ENCODE peak calls at places on chromosomes 3 and 15, in eight cellular contexts. J, U, D, K, W, I, Y and V are unnamed samples. For H3K36me3, the result is how much of the 10 kb centered on the place peaks cover.

GRCh38 chr3:39216176-39216790 is 23.9 kb upstream of the XIRP1 start:
- DNase-seq in D (peak), U (no peak), W (peak), I (no peak), K (no peak), J (no peak), Y (no peak), V (no peak)

GRCh38 chr3:191345334-191345733 is 15.0 kb upstream of the UTS2B start:
- DNase-seq in D (no peak), U (no peak), W (no peak), J (no peak), I (no peak), K (no peak), Y (no peak), V (no peak)

GRCh38 chr15:90268415-90268814 is 2.9 kb downstream of the NGRN start:
- DNase-seq in J (no peak), I (no peak), U (peak), Y (no peak), W (no peak), K (no peak), D (no peak), V (no peak)

GRCh38 chr3:76645724-76646123 is 394.2 kb upstream of the ROBO2 start:
- DNase-seq in Y (no peak), W (no peak), D (no peak), J (no peak), U (no peak), K (no peak), I (no peak), V (no peak)

GRCh38 chr3:185534511-185534910 is 17.9 kb downstream of the LIPH start:
- DNase-seq in U (no peak), Y (no peak), K (no peak), W (no peak), I (no peak), D (no peak), J (no peak), V (no peak)

GRCh38 chr15:31302778-31303433 is 23.7 kb upstream of the KLF13 start:
- DNase-seq in J (peak), D (no peak), W (peak), I (peak), U (no peak), Y (no peak), K (no peak), V (no peak)

GRCh38 chr3:89049119-89049518 is 58.3 kb upstream of the EPHA3 start:
- DNase-seq in W (no peak), J (no peak), D (no peak), U (no peak), I (peak), Y (no peak), K (no peak), V (no peak)

GRCh38 chr15:82143390-82144047 is 97.7 kb upstream of the MEX3B start:
- DNase-seq in W (no peak), U (no peak), D (no peak), Y (no peak), J (no peak), I (no peak), K (no peak), V (no peak)

GRCh38 chr15:23035964-23036566 is 3.3 kb downstream of the TUBGCP5 start:
- DNase-seq in J (no peak), K (no peak), D (peak), I (peak), W (no peak), U (peak), Y (peak), V (no peak)

GRCh38 chr3:187737401-187738088 is 7.7 kb downstream of the BCL6 start:
- DNase-seq in J (peak), U (peak), I (peak), D (peak), Y (peak), K (peak), W (peak), V (peak)

GRCh38 chr15:67750371-67750770 is 74.9 kb upstream of the SKOR1 start:
- DNase-seq in K (no peak), W (no peak), I (no peak), J (no peak), U (no peak), Y (no peak), D (no peak), V (no peak)

GRCh38 chr3:113210608-113211369 is 568 bp upstream of the BOC start:
- DNase-seq in Y (peak), J (no peak), W (peak), U (peak), K (no peak), D (no peak), I (peak), V (peak)

GRCh38 chr3:39067286-39067685 is 15.5 kb downstream of the WDR48 start:
- DNase-seq in K (no peak), J (no peak), W (no peak), U (no peak), I (no peak), D (no peak), Y (no peak), V (no peak)

GRCh38 chr3:151347432-151347831 is 18.1 kb upstream of the P2RY13 start:
- DNase-seq in W (no peak), Y (no peak), K (no peak), I (no peak), J (no peak), U (no peak), D (peak), V (no peak)

GRCh38 chr3:152719264-152719663 is 115.7 kb upstream of the P2RY1 start:
- DNase-seq in J (no peak), I (no peak), K (no peak), W (no peak), D (no peak), U (no peak), Y (no peak), V (no peak)

GRCh38 chr15:47870300-47870955 is 153.1 kb downstream of the SEMA6D start:
- DNase-seq in K (no peak), Y (no peak), U (no peak), D (no peak), I (no peak), J (no peak), W (no peak), V (no peak)

GRCh38 chr3:144677118-144677517 is 705.5 kb downstream of the DIPK2A start:
- DNase-seq in K (no peak), Y (no peak), I (no peak), W (no peak), D (no peak), J (no peak), U (no peak), V (no peak)

GRCh38 chr3:126494204-126494603 is 18.5 kb upstream of the ZXDC start:
- DNase-seq in D (no peak), Y (no peak), I (no peak), J (no peak), K (no peak), W (no peak), U (no peak), V (no peak)

GRCh38 chr3:119604878-119605277 is 7.2 kb downstream of the PLA1A start:
- DNase-seq in D (no peak), J (no peak), Y (no peak), U (no peak), I (no peak), K (no peak), W (no peak), V (no peak)

GRCh38 chr3:25747033-25747432 is 36.2 kb downstream of the NGLY1 start:
- DNase-seq in K (no peak), U (no peak), D (no peak), J (no peak), I (no peak), Y (no peak), W (no peak), V (no peak)

GRCh38 chr3:186108106-186108940 is 566 bp downstream of the ETV5 start:
- DNase-seq in I (peak), W (no peak), Y (peak), J (peak), K (peak), U (peak), D (no peak), V (no peak)

GRCh38 chr3:124928333-124929202 is 6.0 kb downstream of the MUC13 start:
- DNase-seq in I (peak), D (peak), U (peak), Y (peak), J (no peak), K (no peak), W (no peak), V (peak)

GRCh38 chr15:65056868-65057548 is 10.8 kb downstream of the RASL12 start:
- DNase-seq in I (no peak), K (no peak), W (no peak), D (peak), J (no peak), Y (no peak), U (peak), V (no peak)

GRCh38 chr3:70979983-70980645 is 603.4 kb downstream of the FOXP1 start:
- DNase-seq in Y (no peak), D (no peak), I (no peak), U (no peak), J (no peak), K (no peak), W (no peak), V (no peak)

GRCh38 chr15:69647160-69647513 is 194.5 kb downstream of the RPLP1 start:
- DNase-seq in Y (no peak), J (no peak), K (no peak), W (no peak), U (no peak), I (peak), D (no peak), V (no peak)

GRCh38 chr3:174710622-174711021 is 148.5 kb upstream of the NAALADL2 start:
- DNase-seq in J (no peak), W (no peak), I (peak), D (no peak), U (no peak), Y (no peak), K (no peak), V (no peak)

GRCh38 chr3:127775398-127776109 is 46.8 kb downstream of the MGLL start:
- DNase-seq in K (no peak), U (no peak), Y (no peak), D (no peak), I (peak), J (peak), W (no peak), V (no peak)

GRCh38 chr3:134567605-134568004 is 81.7 kb downstream of the CEP63 start:
- DNase-seq in Y (no peak), W (no peak), U (no peak), K (no peak), J (no peak), I (no peak), D (no peak), V (no peak)

GRCh38 chr3:136070953-136071949 is 105.7 kb downstream of the PPP2R3A start:
- DNase-seq in K (no peak), J (no peak), U (no peak), Y (no peak), D (no peak), W (no peak), I (peak), V (no peak)

GRCh38 chr3:20173844-20174410 is 12.1 kb downstream of the SGO1 start:
- DNase-seq in D (no peak), U (no peak), W (no peak), K (no peak), I (no peak), J (no peak), Y (no peak), V (no peak)

GRCh38 chr15:48766196-48766595 is 44.7 kb downstream of the CEP152 start:
- DNase-seq in U (no peak), D (peak), K (no peak), Y (peak), J (no peak), I (no peak), W (no peak), V (peak)

GRCh38 chr3:127393131-127393820 is 105.4 kb upstream of the PRR20G start:
- DNase-seq in U (no peak), I (peak), Y (no peak), W (no peak), K (no peak), J (no peak), D (no peak), V (no peak)

GRCh38 chr3:47877288-47877687 is 74.3 kb downstream of the DHX30 start:
- DNase-seq in U (no peak), I (peak), K (no peak), J (no peak), W (no peak), Y (no peak), D (no peak), V (no peak)

GRCh38 chr3:45180051-45180450 is 33.9 kb upstream of the CDCP1 start:
- DNase-seq in I (no peak), W (no peak), Y (no peak), J (no peak), K (no peak), D (no peak), U (no peak), V (no peak)

GRCh38 chr3:184168363-184169120 is 6.1 kb upstream of the AP2M1 start:
- DNase-seq in U (no peak), K (no peak), I (peak), J (no peak), D (no peak), W (no peak), Y (no peak), V (no peak)

GRCh38 chr3:184165548-184165947 is 9.1 kb upstream of the AP2M1 start:
- DNase-seq in D (no peak), U (no peak), I (no peak), J (no peak), W (no peak), K (no peak), Y (no peak), V (no peak)

GRCh38 chr3:184167786-184168185 is 6.9 kb upstream of the AP2M1 start:
- DNase-seq in Y (no peak), U (no peak), I (peak), W (no peak), D (no peak), J (no peak), K (no peak), V (no peak)

GRCh38 chr3:184166671-184167070 is 8.0 kb upstream of the AP2M1 start:
- DNase-seq in W (no peak), K (no peak), U (no peak), J (no peak), I (peak), D (no peak), Y (no peak), V (no peak)

DNA sequence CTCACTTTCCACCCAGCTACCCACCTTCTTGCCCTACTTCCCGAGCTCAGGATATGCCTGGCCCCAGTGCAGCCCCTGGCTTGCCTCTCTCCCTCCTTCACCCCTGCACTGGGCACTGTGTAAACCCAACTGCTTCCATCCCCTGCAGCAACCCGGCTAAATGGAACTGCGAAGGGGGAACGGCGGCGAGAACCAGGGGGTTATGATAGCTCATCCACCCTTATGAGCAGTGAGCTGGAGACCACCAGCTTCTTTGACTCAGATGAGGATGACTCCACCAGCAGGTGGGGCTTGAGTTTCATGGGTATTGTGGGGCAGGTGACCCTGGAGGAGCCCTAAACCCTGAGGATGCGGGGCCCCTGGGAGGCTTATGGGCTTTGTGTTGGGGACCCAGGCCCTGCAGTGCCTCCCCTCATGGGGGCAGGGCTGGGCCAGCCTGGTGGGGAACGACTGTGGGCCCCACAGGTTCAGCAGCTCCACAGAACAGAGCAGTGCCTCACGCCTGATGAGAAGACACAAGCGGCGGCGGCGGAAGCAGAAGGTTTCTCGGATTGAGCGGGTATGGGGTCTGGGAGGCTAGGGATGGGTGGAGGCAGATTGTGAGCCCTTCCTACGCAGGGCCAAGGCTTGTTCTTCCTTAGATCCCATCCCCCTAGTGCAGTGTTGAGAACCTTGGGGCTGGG is 9.6 kb downstream of the DVL3 start:
- DNase-seq in U (no peak), Y (no peak), J (no peak), I (no peak), D (no peak), K (no peak), W (no peak), V (no peak)
- H3K36me3 ChIP-seq in U (under half), Y (under half), J (half or more), I (half or more), D (under half), K (half or more), W (half or more), V (under half)

GRCh38 chr3:69086133-69086722 is 1.5 kb downstream of the ARL6IP5 start:
- DNase-seq in W (peak), J (peak), Y (peak), D (peak), U (peak), K (no peak), I (peak), V (peak)
- H3K27ac ChIP-seq in W (peak), J (peak), Y (peak), D (peak), U (peak), K (peak), I (no peak), V (peak)

GRCh38 chr3:197877902-197878301 is 72.1 kb upstream of the RPL35A start:
- DNase-seq in D (no peak), W (no peak), J (no peak), U (no peak), Y (no peak), K (no peak), I (no peak), V (no peak)
- H3K36me3 ChIP-seq in D (under half), W (under half), J (half or more), U (under half), Y (under half), K (under half), I (half or more), V (under half)

DNA sequence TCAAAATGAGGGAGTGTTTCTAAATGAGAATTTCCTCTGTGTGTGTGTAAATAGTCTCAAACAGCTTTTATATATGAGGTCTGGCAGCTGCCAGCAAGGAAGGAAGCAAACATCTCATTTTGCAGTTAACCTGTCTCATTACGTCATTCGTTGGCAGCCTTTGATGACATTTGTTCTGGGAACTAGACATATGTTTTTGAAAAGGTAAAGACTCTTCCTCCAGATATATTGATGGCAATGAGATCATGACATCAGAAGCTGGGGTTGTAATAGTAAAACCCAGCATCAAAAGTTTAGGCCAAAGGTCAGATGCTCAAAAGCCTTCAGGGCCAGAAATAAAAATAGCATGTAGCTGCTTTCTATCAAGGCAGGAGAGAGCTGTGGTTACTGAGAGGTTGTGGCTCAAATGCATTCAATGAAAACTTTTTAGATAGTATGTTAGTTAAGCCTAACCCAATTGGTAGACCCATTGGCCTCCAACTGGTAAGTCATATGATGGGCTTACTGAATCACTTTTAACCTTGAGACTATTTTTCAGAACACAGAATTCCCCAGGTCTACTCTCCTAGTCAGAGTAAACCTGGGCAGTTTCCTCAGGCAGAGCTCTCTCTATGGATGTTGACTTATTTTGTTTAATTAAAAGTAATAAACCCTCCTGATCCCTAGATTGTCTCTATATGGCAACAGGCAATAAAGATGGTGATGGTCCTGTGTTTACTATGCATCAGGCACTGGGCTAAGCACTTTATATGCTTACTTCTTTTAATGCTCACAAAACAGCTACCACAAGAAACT is 386.5 kb upstream of the CFAP20DC start:
- DNase-seq in I (no peak), W (no peak), J (no peak), D (no peak), U (peak), K (no peak), Y (peak), V (peak)
- H3K27ac ChIP-seq in I (no peak), W (no peak), J (no peak), D (no peak), U (no peak), K (no peak), Y (no peak), V (no peak)

DNA sequence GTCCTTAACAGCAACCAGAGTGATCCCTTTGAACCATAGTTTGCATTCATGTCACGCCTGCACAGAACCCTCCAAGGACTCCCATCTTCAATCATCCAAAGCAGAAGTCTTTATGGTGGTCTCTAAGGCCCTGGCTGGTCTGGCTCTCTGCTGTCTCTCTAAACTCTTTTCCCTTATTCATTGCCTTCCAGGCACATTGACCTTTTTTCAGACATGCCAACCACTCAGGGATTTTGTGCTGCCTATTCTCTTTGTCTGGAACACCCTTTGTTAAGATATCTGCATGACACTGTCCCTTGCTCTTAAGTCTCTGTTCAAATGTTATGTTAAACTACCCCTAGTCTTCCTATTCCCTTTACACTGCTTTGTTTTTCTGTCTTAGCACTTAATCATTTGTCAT is 21.8 kb upstream of the ZBTB47 start:
- DNase-seq in J (no peak), Y (no peak), D (no peak), I (no peak), K (no peak), U (no peak), W (no peak), V (no peak)
- H3K36me3 ChIP-seq in J (half or more), Y (under half), D (half or more), I (half or more), K (half or more), U (under half), W (half or more), V (under half)

GRCh38 chr3:52046914-52047239 is 9.5 kb downstream of the DUSP7 start:
- DNase-seq in D (no peak), W (no peak), J (no peak), I (no peak), K (no peak), Y (no peak), U (no peak), V (no peak)
- H3K27ac ChIP-seq in D (no peak), W (peak), J (peak), I (no peak), K (peak), Y (no peak), U (no peak), V (no peak)

DNA sequence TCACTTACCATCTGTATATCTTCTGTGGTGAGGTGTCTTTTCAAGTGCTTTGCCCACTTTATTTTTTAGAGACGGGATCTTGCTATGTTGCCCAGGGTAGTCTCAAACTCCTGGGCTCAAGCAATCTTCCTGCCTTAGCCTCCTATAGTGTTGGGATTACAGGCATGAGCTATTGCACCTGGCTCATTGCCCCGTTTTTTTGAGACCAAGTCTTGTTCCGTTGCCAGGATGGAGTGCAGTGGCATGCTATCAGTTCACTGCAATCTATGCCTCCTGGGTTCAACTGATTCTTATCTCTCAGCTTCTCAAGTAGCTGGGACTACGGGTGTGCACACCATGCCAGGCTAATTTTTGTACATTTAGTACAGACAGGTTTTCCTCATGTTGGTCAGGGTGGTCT is 52.5 kb upstream of the TTBK2 start:
- DNase-seq in K (no peak), J (no peak), U (no peak), D (no peak), W (no peak), I (no peak), Y (no peak), V (no peak)
- H3K36me3 ChIP-seq in K (under half), J (half or more), U (under half), D (under half), W (under half), I (half or more), Y (under half), V (under half)